ENCODE peak calls at places on chromosomes 5 and 9, in eight cellular contexts. O is activated T-cell treated with anti-CD3 and anti-CD28 coated beads for 1 hour; I is right lobe of liver; M is activated CD4-positive, alpha-beta T cell treated with anti-CD3 and anti-CD28 coated beads, Interleukin-2, amount 50 U/mL, for 1 hour; A is NCI-H82; L is stimulated activated CD8-positive, alpha-beta memory T cell treated with anti-CD3 and anti-CD28 coated beads, Interleukin-7, amount 100 ng/mL, for 24 hours; H is ELF-1; R is naive thymus-derived CD8-positive, alpha-beta T cell. F is an unnamed sample.

GRCh38 chr9:107929439-107929838 is 439.9 kb upstream of the KLF4 start:
- DNase-seq in M (no peak), I (peak; percentile 36), R (no peak), A (no peak), O (no peak), L (no peak), H (no peak), F (no peak)

GRCh38 chr5:132782101-132782500 is 5.1 kb upstream of the SEPTIN8 start:
- DNase-seq in M (no peak), L (no peak), I (no peak), H (no peak), O (no peak), R (no peak), A (no peak), F (peak; percentile 56)

GRCh38 chr5:37575541-37576489 is 196.7 kb downstream of the WDR70 start:
- DNase-seq in M (no peak), O (no peak), H (no peak), A (peak; percentile 90), R (no peak), I (no peak), L (no peak), F (peak; percentile 80)

GRCh38 chr5:32500206-32500605 is 55.7 kb upstream of the ZFR start:
- DNase-seq in M (no peak), O (no peak), H (peak; percentile 57), L (no peak), R (no peak), I (no peak), A (no peak), F (no peak)

GRCh38 chr5:130061746-130062145 is 157.5 kb downstream of the CHSY3 start:
- DNase-seq in R (no peak), H (no peak), L (no peak), M (no peak), I (no peak), A (no peak), O (no peak), F (no peak)

GRCh38 chr9:6902423-6902822 is 144.7 kb downstream of the KDM4C start:
- DNase-seq in O (no peak), M (no peak), A (no peak), R (no peak), H (no peak), I (no peak), L (no peak), F (no peak)

GRCh38 chr9:90309809-90310522 is 332.7 kb downstream of the DIRAS2 start:
- DNase-seq in I (no peak), O (no peak), R (no peak), H (no peak), A (no peak), M (no peak), L (no peak), F (no peak)

GRCh38 chr5:28286566-28286965 is 1248.2 kb upstream of the CDH9 start:
- DNase-seq in M (no peak), I (no peak), O (no peak), L (no peak), H (peak; percentile 29), A (no peak), R (no peak), F (peak; percentile 44)

GRCh38 chr9:130782883-130783537 is 52.0 kb upstream of the ABL1 start:
- DNase-seq in H (no peak), I (no peak), R (no peak), M (no peak), O (no peak), A (no peak), L (no peak), F (no peak)

GRCh38 chr5:150642991-150643710 is 2.7 kb downstream of the SYNPO start:
- DNase-seq in R (no peak), H (peak; percentile 68), O (no peak), L (no peak), I (peak; percentile 13), M (no peak), A (no peak), F (no peak)

GRCh38 chr5:40615586-40616193 is 64.0 kb upstream of the PTGER4 start:
- DNase-seq in L (no peak), M (no peak), H (no peak), R (peak; percentile 65), I (no peak), O (no peak), A (no peak), F (peak; percentile 45)

GRCh38 chr9:91727316-91727861 is 222.6 kb downstream of the ROR2 start:
- DNase-seq in A (peak; percentile 61), O (no peak), H (peak; percentile 81), L (peak; percentile 9), R (peak; percentile 44), M (peak; percentile 8), I (no peak), F (peak; percentile 5)

GRCh38 chr5:19140276-19140675 is 847.7 kb downstream of the CDH18 start:
- DNase-seq in R (no peak), L (no peak), O (no peak), M (no peak), A (no peak), H (no peak), I (no peak), F (no peak)

GRCh38 chr9:123121457-123121856 is 88.0 kb downstream of the GPR21 start:
- DNase-seq in H (no peak), R (no peak), A (no peak), O (no peak), M (no peak), I (no peak), L (no peak), F (no peak)

GRCh38 chr5:69531010-69531785 is 28.8 kb upstream of the GTF2H2C start:
- DNase-seq in A (no peak), M (no peak), R (no peak), L (no peak), H (no peak), O (no peak), I (no peak), F (no peak)